ENCODE peak calls at places on chromosomes 7 and 10, in eight cellular contexts. Q, E, C, F, A, B, M and G are unnamed samples.

GRCh38 chr10:33113111-33113856 is 155.3 kb upstream of the ITGB1 start:
- DNase-seq in Q (no peak), E (no peak), C (no peak), F (no peak), A (no peak), B (no peak), M (no peak), G (no peak)

GRCh38 chr10:124063736-124064135 is 29.7 kb downstream of the CHST15 start:
- DNase-seq in Q (peak), E (no peak), C (no peak), F (no peak), A (no peak), B (peak), M (no peak), G (no peak)

GRCh38 chr7:123433665-123434064 is 100.7 kb downstream of the IQUB start:
- DNase-seq in Q (no peak), E (no peak), C (no peak), F (no peak), A (no peak), B (no peak), M (no peak), G (no peak)

GRCh38 chr7:47496064-47496665 is 85.7 kb downstream of the TNS3 start:
- DNase-seq in Q (no peak), E (no peak), C (no peak), F (no peak), A (no peak), B (no peak), M (no peak), G (no peak)

GRCh38 chr7:1520574-1521234 is 9.8 kb upstream of the MAFK start:
- DNase-seq in Q (peak), E (no peak), C (peak), F (no peak), A (no peak), B (peak), M (no peak), G (no peak)

GRCh38 chr10:91887075-91887899 is 22.0 kb downstream of the FGFBP3 start:
- DNase-seq in Q (peak), E (no peak), C (no peak), F (peak), A (no peak), B (peak), M (peak), G (peak)

GRCh38 chr10:78863601-78864239 is 205.0 kb upstream of the ZMIZ1 start:
- DNase-seq in Q (no peak), E (no peak), C (no peak), F (no peak), A (no peak), B (no peak), M (no peak), G (no peak)

GRCh38 chr7:39530996-39531395 is 35.2 kb upstream of the YAE1 start:
- DNase-seq in Q (no peak), E (no peak), C (no peak), F (no peak), A (no peak), B (no peak), M (no peak), G (no peak)

GRCh38 chr7:114084381-114085312 is 165.8 kb upstream of the PPP1R3A start:
- DNase-seq in Q (peak), E (peak), C (no peak), F (peak), A (no peak), B (no peak), M (peak), G (no peak)

GRCh38 chr10:101830322-101831168 is 12.3 kb upstream of the OGA start:
- DNase-seq in Q (peak), E (peak), C (peak), F (peak), A (peak), B (peak), M (peak), G (peak)

GRCh38 chr10:15084502-15084922 is 4.1 kb downstream of the ACBD7 start:
- DNase-seq in Q (peak), E (peak), C (no peak), F (no peak), A (no peak), B (peak), M (peak), G (peak)

GRCh38 chr10:6840093-6840763 is 260.2 kb upstream of the PRKCQ start:
- DNase-seq in Q (no peak), E (no peak), C (no peak), F (no peak), A (no peak), B (no peak), M (no peak), G (no peak)

GRCh38 chr7:42232275-42232674 is 4.7 kb downstream of the GLI3 start:
- DNase-seq in Q (no peak), E (no peak), C (no peak), F (no peak), A (no peak), B (no peak), M (peak), G (no peak)

GRCh38 chr7:74598558-74598957 is 59.0 kb upstream of the GTF2I start:
- DNase-seq in Q (peak), E (no peak), C (no peak), F (no peak), A (no peak), B (no peak), M (no peak), G (no peak)

GRCh38 chr10:1788401-1788800 is 51.1 kb upstream of the ADARB2 start:
- DNase-seq in Q (no peak), E (no peak), C (no peak), F (no peak), A (no peak), B (no peak), M (no peak), G (no peak)

GRCh38 chr10:50990568-50991495 is 83.5 kb upstream of the PRKG1 start:
- DNase-seq in Q (peak), E (peak), C (peak), F (no peak), A (no peak), B (no peak), M (peak), G (no peak)

GRCh38 chr7:90455163-90456030 is 14.0 kb upstream of the PTTG1IP2 start:
- DNase-seq in Q (peak), E (no peak), C (no peak), F (no peak), A (no peak), B (peak), M (peak), G (peak)

GRCh38 chr7:127392566-127393369 is at the start of gene ZNF800:
- DNase-seq in Q (peak), E (peak), C (peak), F (peak), A (peak), B (peak), M (peak), G (peak)
- H3K27ac ChIP-seq in Q (peak), E (peak), C (peak), F (peak), A (peak), B (peak), M (no peak), G (no peak)

DNA sequence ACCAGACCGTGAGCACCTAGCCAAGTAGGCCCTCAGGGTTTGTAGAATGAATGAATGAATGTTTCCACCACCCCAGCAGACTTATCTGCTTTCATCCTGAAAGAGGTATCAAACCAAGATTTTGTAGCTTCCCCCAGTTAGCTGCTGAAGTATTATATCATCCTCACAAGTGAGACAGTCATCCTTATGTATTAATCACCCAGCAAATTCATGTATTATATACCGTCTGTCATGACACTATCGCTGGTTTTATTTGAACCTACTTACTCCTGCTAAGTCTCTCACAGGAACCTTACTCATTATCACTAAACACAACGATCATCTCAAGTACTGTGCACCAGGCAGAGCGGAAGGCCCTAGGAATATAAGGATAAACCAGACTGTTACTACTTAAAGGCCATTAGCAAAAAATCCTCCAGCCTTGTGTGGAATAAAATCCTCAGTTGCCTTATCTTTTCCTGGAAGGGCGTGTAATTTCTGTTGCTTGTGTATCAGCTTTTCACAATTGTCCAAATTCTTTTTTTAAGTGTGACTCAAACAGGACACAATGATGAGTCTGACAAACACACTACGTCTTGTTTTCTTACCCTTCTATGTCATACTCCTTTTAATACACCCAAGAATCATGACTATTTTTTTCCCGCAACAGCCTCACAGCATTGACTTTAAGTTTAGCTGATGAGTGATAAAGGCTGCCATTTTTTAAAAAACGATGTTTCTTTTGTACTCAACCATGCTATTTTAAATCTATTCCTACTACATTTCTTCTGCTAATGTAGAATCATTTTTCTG is 176.1 kb upstream of the KLF14 start:
- DNase-seq in Q (no peak), E (peak), C (no peak), F (no peak), A (no peak), B (no peak), M (no peak), G (no peak)
- H3K4me3 ChIP-seq in Q (no peak), E (no peak), C (no peak), F (no peak), A (peak), B (peak), M (peak), G (no peak)

GRCh38 chr7:67724955-67725354 is 728.3 kb downstream of the TYW1 start:
- DNase-seq in Q (no peak), E (no peak), C (no peak), F (no peak), A (no peak), B (no peak), M (no peak), G (no peak)
- H3K27ac ChIP-seq in Q (no peak), E (no peak), C (no peak), F (no peak), A (no peak), B (no peak), M (no peak), G (no peak)

GRCh38 chr7:5432691-5433090 is 9.1 kb upstream of the TNRC18 start:
- DNase-seq in Q (no peak), E (no peak), C (no peak), F (no peak), A (no peak), B (no peak), M (no peak), G (no peak)

GRCh38 chr7:5430612-5430947 is 6.9 kb upstream of the TNRC18 start:
- DNase-seq in Q (no peak), E (no peak), C (no peak), F (no peak), A (no peak), B (no peak), M (no peak), G (no peak)

GRCh38 chr7:5431485-5432118 is 8.0 kb upstream of the TNRC18 start:
- DNase-seq in Q (no peak), E (no peak), C (no peak), F (no peak), A (no peak), B (no peak), M (no peak), G (no peak)

GRCh38 chr7:5435291-5436002 is 11.8 kb upstream of the TNRC18 start:
- DNase-seq in Q (no peak), E (no peak), C (no peak), F (no peak), A (no peak), B (no peak), M (no peak), G (no peak)

GRCh38 chr7:5433181-5433580 is 9.5 kb upstream of the TNRC18 start:
- DNase-seq in Q (no peak), E (no peak), C (no peak), F (no peak), A (no peak), B (no peak), M (no peak), G (no peak)
- H3K4me3 ChIP-seq in Q (no peak), E (no peak), C (no peak), F (no peak), A (no peak), B (no peak), M (no peak), G (no peak)

GRCh38 chr7:14760730-14761129 is 141.8 kb downstream of the DGKB start:
- DNase-seq in Q (no peak), E (no peak), C (no peak), F (no peak), A (no peak), B (no peak), M (no peak), G (no peak)
- H3K27ac ChIP-seq in Q (no peak), E (peak), C (no peak), F (no peak), A (no peak), B (no peak), M (no peak), G (no peak)